ENCODE peak calls at places on chromosomes 4 and X, in six cellular contexts. T is fibroblast of lung, R is GM23338, L is GM12878, M is endothelial cell of umbilical vein, X is mammary epithelial cell. V is an unnamed sample. For H4K20me1 and H3K4me1, the result is how much of the 10 kb centered on the place peaks cover.

GRCh38 chr4:161336016-161336415 is 827.8 kb downstream of the FSTL5 start:
- DNase-seq in T (peak), R (no peak), M (no peak), L (no peak), X (no peak), V (no peak)

GRCh38 chrX:38859602-38860001 is 58.3 kb downstream of the MID1IP1 start:
- DNase-seq in R (no peak), L (no peak), X (peak), M (no peak), T (peak), V (no peak)

GRCh38 chrX:119871599-119872395 is at the start of the genes NDUFA1 and RNF113A:
- DNase-seq in R (peak), T (peak), L (peak), M (peak), X (peak), V (peak)

GRCh38 chr4:156774422-156774821 is 197.2 kb downstream of the PDGFC start:
- DNase-seq in L (no peak), X (peak), M (no peak), R (no peak), T (peak), V (peak)

GRCh38 chr4:10173754-10174749 is 57.5 kb upstream of the WDR1 start:
- DNase-seq in T (no peak), X (no peak), R (no peak), L (no peak), M (no peak), V (peak)

GRCh38 chr4:20890752-20891151 is 190.5 kb downstream of the PACRGL start:
- DNase-seq in X (peak), R (no peak), T (no peak), L (no peak), M (no peak), V (no peak)

GRCh38 chr4:184848510-184848909 is 22.7 kb upstream of the ACSL1 start:
- DNase-seq in M (no peak), L (no peak), T (no peak), R (no peak), X (no peak), V (no peak)

GRCh38 chr4:48243429-48243828 is 26.2 kb downstream of the TEC start:
- DNase-seq in T (no peak), R (no peak), M (no peak), L (no peak), X (no peak), V (no peak)

GRCh38 chr4:127162741-127163140 is 470.0 kb upstream of the INTU start:
- DNase-seq in L (no peak), T (peak), X (peak), R (no peak), M (no peak), V (no peak)

GRCh38 chr4:55029838-55030503 is 95.4 kb downstream of the KDR start:
- DNase-seq in L (no peak), M (no peak), R (peak), X (no peak), T (no peak), V (no peak)

GRCh38 chrX:105013719-105014118 is 206.8 kb downstream of the TEX13A start:
- DNase-seq in X (no peak), R (no peak), M (no peak), L (no peak), T (no peak), V (no peak)

GRCh38 chrX:150935466-150935865 is 37.0 kb upstream of the CD99L2 start:
- DNase-seq in R (no peak), M (no peak), X (peak), L (no peak), T (peak), V (peak)

GRCh38 chrX:49157194-49157593 is 5.4 kb upstream of the MAGIX start:
- DNase-seq in L (no peak), T (no peak), R (peak), X (no peak), M (no peak), V (no peak)

GRCh38 chr4:97252615-97253154 is 890.6 kb downstream of the STPG2 start:
- DNase-seq in T (peak), M (no peak), R (no peak), L (no peak), X (no peak), V (no peak)

GRCh38 chr4:174418640-174419039 is 103.6 kb downstream of the HPGD start:
- DNase-seq in L (no peak), X (no peak), R (no peak), M (peak), T (no peak), V (no peak)

GRCh38 chr4:39924014-39924413 is 53.7 kb downstream of the PDS5A start:
- DNase-seq in L (no peak), T (no peak), X (no peak), M (no peak), R (no peak), V (no peak)

GRCh38 chr4:39933689-39934590 is 43.8 kb downstream of the PDS5A start:
- DNase-seq in L (no peak), M (peak), R (peak), T (peak), X (no peak), V (no peak)

GRCh38 chr4:39931441-39931901 is 46.2 kb downstream of the PDS5A start:
- DNase-seq in L (no peak), X (no peak), R (no peak), M (no peak), T (no peak), V (no peak)

GRCh38 chr4:39932776-39933402 is 44.8 kb downstream of the PDS5A start:
- DNase-seq in X (no peak), L (no peak), R (no peak), T (peak), M (no peak), V (no peak)

GRCh38 chr4:39928538-39928937 is 49.2 kb downstream of the PDS5A start:
- DNase-seq in T (no peak), M (no peak), L (no peak), R (no peak), X (no peak), V (no peak)
- H4K20me1 ChIP-seq in T (under half), M (under half), L (under half), R (under half), X (under half), V (under half)

DNA sequence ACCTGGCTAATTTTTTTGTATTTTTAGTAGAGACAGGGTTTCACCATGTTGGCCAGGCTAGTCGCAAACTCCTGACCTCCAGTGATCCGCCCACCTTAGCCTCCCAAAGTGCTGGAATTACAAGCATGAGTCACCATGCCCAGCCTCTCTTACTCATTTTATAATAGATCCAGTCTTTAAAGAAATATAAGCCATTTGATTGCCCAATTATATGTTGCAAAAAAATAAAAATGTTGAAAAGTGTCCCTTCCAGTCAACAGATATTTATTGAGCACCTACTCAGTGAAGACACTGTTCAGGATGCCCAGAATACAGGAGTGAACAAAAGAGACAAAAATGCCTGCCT is 44.7 kb downstream of the PALLD start:
- DNase-seq in X (peak), R (no peak), T (peak), M (no peak), L (no peak), V (peak)
- H3K4me1 ChIP-seq in X (under half), R (under half), T (under half), M (under half), L (under half), V (under half)

GRCh38 chr4:1997712-1998111 is 11.1 kb downstream of the NELFA start:
- DNase-seq in X (no peak), M (no peak), R (no peak), L (no peak), T (no peak), V (no peak)

GRCh38 chr4:1992468-1993168 is 16.2 kb downstream of the NELFA start:
- DNase-seq in X (no peak), L (no peak), R (peak), T (peak), M (no peak), V (no peak)

GRCh38 chr4:1993169-1993516 is 15.6 kb downstream of the NELFA start:
- DNase-seq in L (no peak), R (no peak), M (no peak), X (no peak), T (no peak), V (no peak)

GRCh38 chr4:1996866-1997611 is 11.7 kb downstream of the NELFA start:
- DNase-seq in T (no peak), X (no peak), L (no peak), R (no peak), M (no peak), V (peak)

DNA sequence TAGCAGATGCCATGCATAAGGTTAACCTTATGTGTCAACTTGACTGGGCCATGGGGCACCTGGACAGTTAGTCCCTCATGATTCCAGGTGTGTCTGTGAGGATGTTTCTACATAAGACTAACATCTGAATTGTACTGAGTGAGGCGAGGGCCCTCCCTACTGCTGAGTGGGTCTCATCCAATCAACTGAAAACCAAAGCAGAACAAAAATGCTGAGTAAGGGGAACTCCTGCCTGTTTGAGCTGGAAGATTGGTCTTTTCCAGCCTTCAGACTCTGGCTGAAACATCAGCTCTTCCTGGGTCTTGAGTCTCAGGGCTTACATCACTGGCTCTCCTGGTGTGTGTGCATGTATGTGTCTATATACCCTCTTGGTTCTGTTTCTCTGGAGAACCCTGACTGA is 13.8 kb downstream of the NELFA start:
- DNase-seq in X (no peak), T (no peak), R (no peak), L (no peak), M (no peak), V (no peak)
- H4K20me1 ChIP-seq in X (under half), T (under half), R (half or more), L (under half), M (under half), V (under half)

GRCh38 chr4:154367659-154368058 is 123.9 kb downstream of the DCHS2 start:
- DNase-seq in R (no peak), X (no peak), M (no peak), T (no peak), L (no peak), V (no peak)

GRCh38 chr4:154361450-154361849 is 130.1 kb downstream of the DCHS2 start:
- DNase-seq in T (no peak), R (no peak), L (no peak), M (no peak), X (no peak), V (no peak)

GRCh38 chr4:154368060-154368459 is 123.5 kb downstream of the DCHS2 start:
- DNase-seq in L (no peak), X (no peak), M (no peak), T (no peak), R (no peak), V (no peak)

GRCh38 chr4:154366956-154367355 is 124.6 kb downstream of the DCHS2 start:
- DNase-seq in L (no peak), X (no peak), M (no peak), T (no peak), R (peak), V (no peak)

DNA sequence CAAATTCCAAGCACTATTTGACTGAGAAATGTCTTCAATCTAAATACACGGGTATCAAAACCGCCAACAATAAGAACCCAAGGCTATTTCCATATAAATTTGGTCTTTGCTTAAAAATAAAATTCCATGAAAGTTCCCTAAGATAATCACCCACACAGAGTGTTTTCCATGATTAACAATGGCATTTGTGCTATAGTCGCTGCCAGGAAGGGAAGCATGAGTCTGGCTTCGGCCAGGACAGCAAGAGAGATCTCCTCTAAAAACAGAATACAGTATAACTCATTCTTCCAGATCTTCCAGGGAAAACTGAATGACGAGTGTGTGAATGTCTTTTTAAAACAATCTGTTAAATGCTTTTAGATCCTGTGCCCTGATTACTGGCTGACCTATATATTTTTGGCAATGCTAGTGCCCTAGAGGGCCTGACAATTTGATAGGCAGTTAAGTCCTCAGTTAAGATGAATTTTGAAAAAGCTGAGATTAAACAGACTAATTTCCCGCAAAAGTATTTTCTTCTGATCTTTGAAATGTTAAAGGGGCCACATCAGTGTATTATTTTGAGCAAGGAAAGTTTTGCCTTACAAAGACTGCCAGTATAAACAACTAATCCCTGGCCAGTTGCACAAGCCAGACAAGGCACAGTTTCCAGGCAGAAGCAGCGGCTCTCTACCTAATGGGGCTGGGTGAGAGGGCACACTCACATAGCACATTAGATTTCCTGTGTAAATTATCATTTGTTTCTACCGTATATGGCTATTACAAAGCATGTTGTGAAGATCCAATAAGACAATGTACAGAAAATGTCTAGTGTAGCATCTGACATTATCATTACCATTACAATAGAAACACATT is 127.4 kb downstream of the DCHS2 start:
- DNase-seq in R (no peak), M (no peak), X (no peak), T (no peak), L (no peak), V (no peak)
- H3K4me1 ChIP-seq in R (under half), M (under half), X (under half), T (under half), L (under half), V (under half)

DNA sequence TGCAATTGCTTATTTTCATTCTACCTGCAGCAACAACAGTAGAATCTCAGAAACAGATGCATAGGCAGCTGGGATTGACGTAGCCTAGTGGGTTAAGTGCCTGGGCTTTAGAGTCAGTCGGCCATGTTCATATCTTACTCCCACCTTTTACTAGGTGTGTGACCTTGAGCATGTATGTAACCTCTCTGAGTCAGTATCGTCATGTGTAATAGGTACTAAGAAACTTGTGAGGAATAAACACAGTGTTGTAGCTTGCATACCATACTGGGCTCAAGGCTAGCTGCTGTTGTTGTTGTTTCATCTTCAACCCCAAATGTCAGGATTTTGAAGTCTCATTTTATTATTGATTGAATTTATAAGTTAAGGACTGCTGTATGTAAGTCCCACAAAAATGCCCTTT is 14.2 kb downstream of the RAB9A start:
- DNase-seq in T (no peak), L (no peak), X (no peak), R (no peak), M (no peak), V (no peak)
- H4K20me1 ChIP-seq in T (under half), L (under half), X (under half), R (under half), M (under half), V (under half)

DNA sequence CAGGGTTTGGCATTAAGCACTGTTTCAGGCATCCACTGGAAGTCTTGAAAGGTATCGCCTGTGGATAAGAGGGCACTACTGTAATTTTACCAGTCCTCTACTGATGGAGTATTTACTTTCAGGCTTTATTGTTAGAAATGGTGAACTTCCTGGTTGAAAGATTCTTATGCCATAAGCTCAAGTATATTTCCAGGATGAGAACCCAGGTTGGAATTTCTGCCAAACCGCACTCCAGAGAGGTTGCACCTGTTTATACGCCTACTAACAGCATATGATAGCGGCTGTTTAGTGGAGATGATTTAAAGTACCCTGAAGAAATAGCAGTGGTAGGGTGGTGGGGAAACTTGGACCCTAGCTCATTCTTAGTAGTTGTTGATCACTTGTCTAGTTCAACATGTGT is 9.9 kb downstream of the FNIP2 start:
- DNase-seq in M (no peak), L (no peak), T (peak), R (no peak), X (no peak), V (peak)
- H3K4me1 ChIP-seq in M (under half), L (under half), T (under half), R (under half), X (under half), V (under half)

DNA sequence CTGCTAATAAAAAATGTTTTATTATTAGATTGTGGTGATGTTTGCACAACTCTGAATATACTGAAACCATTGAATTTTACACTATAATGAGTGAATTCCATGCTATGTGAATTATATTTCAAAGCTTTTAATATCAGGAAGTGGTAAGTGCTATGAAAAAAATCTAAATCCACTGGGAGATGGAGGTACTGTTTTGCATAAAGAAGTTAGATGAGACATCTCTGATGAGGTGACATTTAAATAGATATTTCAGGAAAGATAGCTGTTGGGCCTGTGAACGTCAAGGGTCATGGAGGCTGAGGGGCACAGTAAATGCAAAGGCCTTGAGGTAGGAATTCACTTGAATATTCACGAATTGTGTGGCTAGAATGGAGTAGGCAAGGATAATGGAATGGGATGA is 12.3 kb downstream of the DCUN1D4 start:
- DNase-seq in L (no peak), X (no peak), R (no peak), M (no peak), T (no peak), V (no peak)
- H4K20me1 ChIP-seq in L (under half), X (under half), R (under half), M (under half), T (under half), V (under half)

DNA sequence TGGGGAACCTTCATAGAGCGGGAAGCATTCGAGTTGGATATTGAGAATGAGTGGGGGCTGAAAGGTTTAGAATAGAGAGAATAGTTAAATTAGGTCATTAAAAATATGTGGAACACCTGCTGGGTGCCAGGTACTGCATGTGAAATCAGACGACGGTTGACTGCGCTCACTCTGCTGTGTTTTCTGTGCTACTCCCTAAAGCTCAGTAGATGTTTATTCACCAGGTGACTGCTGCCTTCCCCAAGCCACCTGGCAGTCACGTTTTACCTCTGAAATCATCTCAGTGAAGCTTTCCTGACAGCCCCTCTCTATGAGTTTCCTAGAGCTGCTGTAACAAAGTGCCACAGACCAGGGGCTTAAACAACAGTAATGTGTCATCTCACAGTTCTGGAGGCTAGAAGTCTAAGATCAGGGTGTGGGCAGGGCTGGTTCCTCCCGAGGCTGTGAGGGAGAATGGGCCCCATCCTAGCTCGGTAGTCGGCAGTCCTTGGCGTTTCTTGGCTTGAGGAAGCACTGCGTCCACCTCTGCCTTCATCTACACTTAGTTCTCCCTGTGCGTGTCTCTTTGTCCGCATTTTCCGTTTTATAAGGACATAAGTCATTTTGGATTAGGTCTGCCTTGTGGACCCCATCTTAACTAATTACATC is 25.3 kb downstream of the ADD1 start:
- DNase-seq in L (no peak), R (no peak), M (no peak), X (no peak), T (no peak), V (no peak)
- H3K4me1 ChIP-seq in L (under half), R (half or more), M (under half), X (under half), T (under half), V (under half)

DNA sequence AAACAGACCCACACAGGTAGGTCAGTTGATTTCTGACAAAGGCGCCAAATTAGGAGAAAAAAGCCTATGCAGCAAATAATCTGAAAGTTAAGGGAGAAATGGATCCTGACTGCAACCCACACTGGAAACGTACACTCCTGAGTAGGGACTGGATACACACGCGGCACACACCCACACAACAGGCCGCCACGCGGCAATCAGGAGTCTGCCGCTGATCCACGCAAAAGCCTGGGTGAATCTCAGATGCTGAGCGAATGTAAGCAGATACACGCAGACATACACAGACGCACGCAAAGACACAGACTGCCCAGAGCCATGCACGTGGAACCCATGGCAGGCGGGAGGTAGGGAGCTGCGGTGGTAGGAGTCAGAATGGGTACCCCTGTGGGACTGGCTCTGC is 21.7 kb downstream of the LRPAP1 start:
- DNase-seq in X (no peak), L (no peak), R (no peak), M (no peak), T (no peak), V (no peak)
- H4K20me1 ChIP-seq in X (under half), L (under half), R (under half), M (under half), T (under half), V (under half)